ENCODE peak calls at places on chromosomes 6 and 20, in nine cellular contexts. I, N, T, K, H, D, L, F and Y are unnamed samples.

GRCh38 chr6:53916804-53917463 is 122.1 kb downstream of the LRRC1 start:
- DNase-seq in I (no peak), N (no peak), T (no peak), K (no peak), H (no peak), D (no peak), L (no peak), F (no peak), Y (no peak)

GRCh38 chr6:37171141-37171969 is 1.4 kb downstream of the PIM1 start:
- DNase-seq in I (peak), N (peak), T (peak), K (peak), H (peak), D (peak), L (no peak), F (peak), Y (peak)

GRCh38 chr20:34437330-34437986 is 74.4 kb downstream of the ITCH start:
- DNase-seq in I (no peak), N (no peak), T (no peak), K (no peak), H (no peak), D (peak), L (no peak), F (peak), Y (no peak)

GRCh38 chr6:37741757-37742400 is 44.2 kb upstream of the MDGA1 start:
- DNase-seq in I (no peak), N (no peak), T (peak), K (peak), H (no peak), D (no peak), L (no peak), F (no peak), Y (no peak)

GRCh38 chr6:47587503-47587902 is 109.9 kb downstream of the CD2AP start:
- DNase-seq in I (no peak), N (no peak), T (no peak), K (no peak), H (no peak), D (peak), L (no peak), F (no peak), Y (no peak)

GRCh38 chr6:3484240-3484639 is 27.4 kb upstream of the SLC22A23 start:
- DNase-seq in I (no peak), N (no peak), T (no peak), K (peak), H (no peak), D (peak), L (no peak), F (peak), Y (no peak)

GRCh38 chr20:33163856-33164762 is 3.9 kb upstream of the BPIFA2 start:
- DNase-seq in I (no peak), N (no peak), T (no peak), K (no peak), H (no peak), D (no peak), L (no peak), F (no peak), Y (no peak)

GRCh38 chr20:3937618-3938017 is 48.4 kb downstream of the PANK2 start:
- DNase-seq in I (no peak), N (no peak), T (no peak), K (no peak), H (no peak), D (no peak), L (no peak), F (no peak), Y (no peak)

GRCh38 chr6:146090474-146090873 is 61.6 kb downstream of the GRM1 start:
- DNase-seq in I (no peak), N (no peak), T (no peak), K (peak), H (no peak), D (peak), L (no peak), F (peak), Y (no peak)

GRCh38 chr6:42025066-42025789 is 25.1 kb upstream of the TAF8 start:
- DNase-seq in I (no peak), N (no peak), T (no peak), K (no peak), H (no peak), D (no peak), L (no peak), F (no peak), Y (peak)

GRCh38 chr20:33211817-33212424 is 5.2 kb upstream of the BPIFA3 start:
- DNase-seq in I (peak), N (no peak), T (peak), K (peak), H (no peak), D (peak), L (no peak), F (peak), Y (no peak)

GRCh38 chr6:43313813-43314212 is 5.2 kb upstream of the CRIP3 start:
- DNase-seq in I (no peak), N (no peak), T (no peak), K (no peak), H (no peak), D (no peak), L (no peak), F (no peak), Y (no peak)

DNA sequence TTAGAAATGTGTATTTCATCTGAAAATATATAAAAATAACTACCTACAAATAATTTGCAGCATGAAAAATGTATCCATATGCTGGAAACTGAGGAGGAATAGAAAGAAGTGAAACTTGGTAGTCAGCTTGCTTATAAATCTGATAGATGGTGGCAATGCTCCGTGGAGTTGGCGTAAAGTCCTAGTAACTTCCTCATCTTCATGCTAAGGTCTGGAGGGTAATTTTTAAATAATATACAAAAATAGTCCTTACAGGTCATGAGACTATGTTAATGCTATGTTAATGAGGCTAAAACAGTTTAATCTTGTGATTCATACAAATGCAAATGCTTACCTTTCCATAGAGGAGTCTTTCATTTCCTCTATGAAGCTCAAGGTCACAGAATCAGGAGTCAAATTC is 9.3 kb upstream of the CRIP3 start:
- DNase-seq in I (no peak), N (no peak), T (no peak), K (no peak), H (no peak), D (no peak), L (no peak), F (no peak), Y (no peak)
- TF ChIP-seq CTCF in I (no peak), N (no peak), T (no peak), K (no peak), H (no peak), D (no peak), L (no peak), F (no peak), Y (no peak)

GRCh38 chr6:7846971-7847818 is 63.4 kb downstream of the TXNDC5 start:
- DNase-seq in I (no peak), N (no peak), T (no peak), K (peak), H (no peak), D (peak), L (no peak), F (peak), Y (no peak)
- TF ChIP-seq CTCF in I (no peak), N (no peak), T (no peak), K (no peak), H (no peak), D (no peak), L (no peak), F (peak), Y (no peak)

GRCh38 chr20:47857142-47857993 is 72.1 kb upstream of the SULF2 start:
- DNase-seq in I (no peak), N (no peak), T (no peak), K (no peak), H (no peak), D (peak), L (no peak), F (peak), Y (no peak)

GRCh38 chr20:47851774-47852173 is 66.5 kb upstream of the SULF2 start:
- DNase-seq in I (no peak), N (no peak), T (no peak), K (no peak), H (no peak), D (no peak), L (no peak), F (no peak), Y (no peak)

GRCh38 chr20:47855799-47856198 is 70.5 kb upstream of the SULF2 start:
- DNase-seq in I (no peak), N (no peak), T (no peak), K (no peak), H (no peak), D (no peak), L (no peak), F (no peak), Y (no peak)

GRCh38 chr20:47857994-47858557 is 72.8 kb upstream of the SULF2 start:
- DNase-seq in I (no peak), N (peak), T (no peak), K (no peak), H (no peak), D (peak), L (no peak), F (peak), Y (no peak)

GRCh38 chr20:47854687-47855212 is 69.5 kb upstream of the SULF2 start:
- DNase-seq in I (no peak), N (no peak), T (no peak), K (peak), H (no peak), D (peak), L (no peak), F (peak), Y (no peak)
- TF ChIP-seq CTCF in I (no peak), N (no peak), T (peak), K (peak), H (no peak), D (peak), L (no peak), F (peak), Y (no peak)

DNA sequence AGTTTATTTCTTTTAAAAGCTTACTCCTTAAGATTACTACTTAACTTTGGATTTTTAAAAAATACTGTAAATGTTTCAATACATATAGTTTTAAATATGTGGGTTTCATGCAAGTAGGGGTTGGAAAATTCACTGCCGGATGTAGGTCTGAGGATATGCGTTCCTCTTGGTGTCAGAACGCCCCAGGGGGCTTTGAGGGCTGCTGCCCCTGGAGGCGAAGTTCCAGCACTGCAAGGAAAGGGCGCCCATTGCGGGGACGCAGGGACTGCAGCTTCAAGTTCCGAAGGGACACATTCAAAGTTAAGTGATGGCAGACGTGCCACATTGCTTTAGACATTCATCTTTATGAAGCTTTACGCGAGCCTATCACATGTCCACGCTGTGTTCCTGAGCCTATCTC is 152.9 kb downstream of the SOD2 start:
- DNase-seq in I (no peak), N (no peak), T (no peak), K (no peak), H (no peak), D (no peak), L (no peak), F (no peak), Y (no peak)
- TF ChIP-seq CTCF in I (no peak), N (no peak), T (no peak), K (no peak), H (no peak), D (no peak), L (no peak), F (no peak), Y (no peak)

GRCh38 chr6:79250559-79250958 is 16.1 kb upstream of the HMGN3 start:
- DNase-seq in I (no peak), N (no peak), T (no peak), K (no peak), H (no peak), D (no peak), L (no peak), F (no peak), Y (no peak)
- TF ChIP-seq CTCF in I (no peak), N (no peak), T (no peak), K (no peak), H (no peak), D (no peak), L (no peak), F (no peak), Y (no peak)

DNA sequence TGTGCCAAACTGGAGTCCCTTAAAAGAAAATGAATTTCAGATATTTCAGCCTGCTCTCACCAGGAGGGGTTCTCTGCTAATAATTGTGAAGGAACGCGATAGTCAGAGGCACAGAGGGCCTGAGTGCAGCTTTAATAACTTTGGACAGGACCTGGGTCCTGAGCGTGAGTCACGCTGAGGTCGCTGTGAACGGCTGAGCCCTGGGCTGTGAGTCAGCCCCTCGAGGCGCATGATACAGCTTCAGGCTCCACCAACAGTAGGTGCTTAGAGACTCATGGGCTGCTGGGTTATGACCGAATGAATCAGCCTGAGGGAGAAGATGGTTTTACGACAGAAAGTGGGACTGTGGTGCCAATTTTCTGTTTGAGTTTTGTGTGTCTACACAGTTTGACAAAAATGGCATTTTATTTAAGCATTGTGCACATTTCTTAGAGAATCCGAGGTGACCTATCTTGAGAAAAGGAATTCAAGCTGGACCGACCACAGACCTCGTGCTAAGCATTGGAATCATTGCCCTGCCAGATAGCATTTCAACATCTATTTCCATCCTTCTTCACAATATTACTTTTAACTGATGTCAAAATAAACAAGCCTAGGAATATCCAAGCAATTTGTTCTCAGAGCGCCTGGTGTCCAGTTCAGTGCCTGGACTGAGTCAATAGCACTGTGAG is 183.0 kb downstream of the THBS2 start:
- DNase-seq in I (peak), N (peak), T (peak), K (peak), H (peak), D (peak), L (no peak), F (peak), Y (no peak)
- TF ChIP-seq CTCF in I (no peak), N (no peak), T (no peak), K (no peak), H (no peak), D (no peak), L (no peak), F (peak), Y (no peak)

DNA sequence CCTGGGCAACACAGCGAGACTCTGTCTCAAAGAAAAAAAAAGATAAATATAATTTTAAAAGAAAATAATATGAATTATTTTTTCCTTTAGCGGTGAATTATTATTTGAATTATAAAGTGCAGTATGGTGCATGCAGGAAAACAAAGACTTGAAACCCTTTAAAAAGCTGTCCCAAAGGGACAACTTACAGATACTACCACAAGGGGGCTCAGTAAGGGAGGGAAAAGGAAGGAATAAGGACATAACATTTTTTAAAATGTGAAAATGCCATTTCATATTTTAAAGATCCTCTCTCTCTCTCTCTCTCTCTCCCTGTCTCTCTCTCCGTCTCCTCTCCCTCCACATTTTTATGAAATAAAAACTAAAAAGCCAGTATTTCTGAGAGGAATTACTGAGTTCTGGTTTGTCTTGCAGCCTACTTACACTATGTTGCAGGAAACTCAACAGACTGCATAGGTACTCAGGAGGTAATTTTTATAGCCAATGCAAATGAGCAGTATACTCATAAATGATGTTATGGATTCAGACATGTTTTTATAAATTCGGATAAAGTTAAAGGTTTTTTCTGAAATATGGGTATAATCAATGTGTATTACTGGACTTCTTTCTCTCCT is 455.0 kb upstream of the GJE1 start:
- DNase-seq in I (no peak), N (no peak), T (no peak), K (peak), H (no peak), D (peak), L (no peak), F (peak), Y (no peak)
- TF ChIP-seq CTCF in I (no peak), N (peak), T (peak), K (peak), H (no peak), D (peak), L (no peak), F (peak), Y (no peak)